ENCODE peak calls at places on chromosomes 4 and X, in eight cellular contexts. R is midbrain; O is C1 segment of cervical spinal cord; D is activated T-cell treated with anti-CD3 and anti-CD28 coated beads, Interleukin-2, amount 50 U/mL, for 72 hours; W is ureter; A is neural crest cell; Y is AG10803; N is Right ventricle myocardium superior. S is an unnamed sample.

GRCh38 chrX:79366888-79367749 is at the start of gene ITM2A:
- DNase-seq in R (no peak), O (peak; percentile 16), D (peak; percentile 59), W (peak; percentile 48), A (peak; percentile 2), Y (no peak), N (peak; percentile 61), S (peak; percentile 52)

GRCh38 chr4:184019084-184019483 is 114.0 kb downstream of the STOX2 start:
- DNase-seq in R (no peak), O (no peak), D (no peak), W (no peak), A (no peak), Y (peak; percentile 26), N (no peak), S (no peak)

GRCh38 chr4:3526456-3526855 is 5.8 kb downstream of the LRPAP1 start:
- DNase-seq in R (no peak), O (no peak), D (no peak), W (no peak), A (no peak), Y (no peak), N (no peak), S (no peak)

GRCh38 chr4:150242820-150243458 is 164.7 kb downstream of the DCLK2 start:
- DNase-seq in R (peak; percentile 47), O (peak; percentile 20), D (peak; percentile 9), W (no peak), A (peak; percentile 46), Y (peak; percentile 43), N (no peak), S (no peak)

GRCh38 chr4:2378408-2378807 is 40.0 kb downstream of the ZFYVE28 start:
- DNase-seq in R (no peak), O (no peak), D (no peak), W (no peak), A (no peak), Y (no peak), N (no peak), S (no peak)

GRCh38 chr4:56637791-56638190 is 43.3 kb downstream of the HOPX start:
- DNase-seq in R (no peak), O (no peak), D (no peak), W (no peak), A (no peak), Y (no peak), N (no peak), S (no peak)

GRCh38 chrX:52574416-52575275 is 57.8 kb upstream of the XAGE1B start:
- DNase-seq in R (peak; percentile 19), O (no peak), D (peak; percentile 18), W (no peak), A (peak; percentile 44), Y (peak; percentile 67), N (no peak), S (no peak)

GRCh38 chr4:119039779-119040178 is 95.9 kb upstream of the MYOZ2 start:
- DNase-seq in R (no peak), O (no peak), D (no peak), W (no peak), A (no peak), Y (no peak), N (no peak), S (no peak)

GRCh38 chrX:119045884-119046283 is 26.9 kb upstream of the CT47C1 start:
- DNase-seq in R (no peak), O (no peak), D (no peak), W (no peak), A (no peak), Y (no peak), N (no peak), S (no peak)

GRCh38 chrX:129979207-129979920 is 3.1 kb upstream of the BCORL1 start:
- DNase-seq in R (no peak), O (no peak), D (no peak), W (no peak), A (no peak), Y (no peak), N (no peak), S (no peak)

GRCh38 chrX:22999696-23000223 is at the start of gene DDX53:
- DNase-seq in R (no peak), O (no peak), D (no peak), W (no peak), A (no peak), Y (no peak), N (no peak), S (no peak)

GRCh38 chr4:84878541-84878940 is 87.9 kb downstream of the WDFY3 start:
- DNase-seq in R (no peak), O (no peak), D (no peak), W (no peak), A (no peak), Y (peak; percentile 16), N (no peak), S (no peak)

GRCh38 chrX:153857348-153857903 is 27.1 kb upstream of the PDZD4 start:
- DNase-seq in R (no peak), O (no peak), D (no peak), W (no peak), A (no peak), Y (no peak), N (no peak), S (no peak)

GRCh38 chr4:8162625-8163024 is 4.0 kb upstream of the ABLIM2 start:
- DNase-seq in R (no peak), O (no peak), D (no peak), W (no peak), A (no peak), Y (no peak), N (no peak), S (no peak)

GRCh38 chr4:72429397-72429889 is 139.6 kb downstream of the ADAMTS3 start:
- DNase-seq in R (no peak), O (no peak), D (no peak), W (no peak), A (no peak), Y (no peak), N (no peak), S (no peak)

GRCh38 chr4:184961693-184962092 is 56.6 kb upstream of the HELT start:
- DNase-seq in R (no peak), O (no peak), D (no peak), W (peak; percentile 44), A (no peak), Y (no peak), N (no peak), S (no peak)

GRCh38 chrX:76428243-76429130 is 977 bp downstream of the MAGEE1 start:
- DNase-seq in R (no peak), O (no peak), D (peak; percentile 43), W (peak; percentile 39), A (no peak), Y (no peak), N (peak; percentile 39), S (peak; percentile 14)

GRCh38 chr4:37322122-37322521 is 77.6 kb downstream of the NWD2 start:
- DNase-seq in R (no peak), O (no peak), D (no peak), W (no peak), A (no peak), Y (no peak), N (no peak), S (no peak)

GRCh38 chr4:31185014-31185585 is 464.9 kb downstream of the PCDH7 start:
- DNase-seq in R (no peak), O (no peak), D (no peak), W (no peak), A (no peak), Y (no peak), N (no peak), S (no peak)

GRCh38 chrX:151801980-151802379 is 67.4 kb downstream of the CNGA2 start:
- DNase-seq in R (no peak), O (no peak), D (no peak), W (no peak), A (no peak), Y (no peak), N (no peak), S (no peak)

GRCh38 chr4:139655116-139655515 is 10.5 kb upstream of the MGST2 start:
- DNase-seq in R (no peak), O (no peak), D (no peak), W (no peak), A (no peak), Y (peak; percentile 72), N (no peak), S (no peak)

GRCh38 chr4:152310223-152310622 is 225.7 kb downstream of the FBXW7 start:
- DNase-seq in R (no peak), O (no peak), D (no peak), W (no peak), A (no peak), Y (peak; percentile 64), N (no peak), S (no peak)

GRCh38 chrX:136303041-136303440 is 2.3 kb downstream of the ADGRG4 start:
- DNase-seq in R (no peak), O (no peak), D (no peak), W (no peak), A (no peak), Y (no peak), N (no peak), S (no peak)

GRCh38 chr4:152698012-152698499 is 18.3 kb upstream of the TMEM154 start:
- DNase-seq in R (no peak), O (no peak), D (no peak), W (no peak), A (no peak), Y (no peak), N (no peak), S (no peak)

GRCh38 chr4:3284734-3285557 is 7.9 kb upstream of the RGS12 start:
- DNase-seq in R (no peak), O (no peak), D (no peak), W (no peak), A (no peak), Y (no peak), N (peak; percentile 34), S (no peak)

GRCh38 chrX:74514384-74514783 is 93.1 kb downstream of the SLC16A2 start:
- DNase-seq in R (no peak), O (no peak), D (no peak), W (no peak), A (no peak), Y (no peak), N (no peak), S (no peak)

GRCh38 chrX:10636337-10636736 is 16.0 kb upstream of the MID1 start:
- DNase-seq in R (peak; percentile 33), O (no peak), D (no peak), W (no peak), A (no peak), Y (peak; percentile 59), N (no peak), S (no peak)

GRCh38 chr4:183164963-183165362 is 65.9 kb downstream of the WWC2 start:
- DNase-seq in R (no peak), O (no peak), D (no peak), W (no peak), A (no peak), Y (peak; percentile 47), N (no peak), S (no peak)

GRCh38 chr4:73224886-73225285 is 33.7 kb downstream of the ANKRD17 start:
- DNase-seq in R (no peak), O (no peak), D (no peak), W (no peak), A (no peak), Y (no peak), N (no peak), S (no peak)

GRCh38 chr4:154939851-154940250 is 158.8 kb downstream of the RBM46 start:
- DNase-seq in R (no peak), O (no peak), D (no peak), W (no peak), A (no peak), Y (no peak), N (no peak), S (no peak)